ENCODE peak calls at places on chromosome 22, in nine cellular contexts. L is GM03348, T is amniotic stem cell, N is dermis microvascular lymphatic vessel endothelial cell, B is NCI-H748 treated with DMSO at 0.1 percent for 48 hours, I is DMS53, S is NAMALWA, F is progenitor cell of endocrine pancreas, G is spleen. C is an unnamed sample.
A peak's percentile ranks its signal among the peaks of the same experiment; 100 is the strongest.

GRCh38 chr22:46367707-46368191 is 32.2 kb downstream of the TRMU start:
- DNase-seq in L (peak; percentile 92), T (peak; percentile 5), N (peak; percentile 58), B (peak; percentile 24), I (peak; percentile 96), S (peak; percentile 72), F (peak; percentile 53), G (peak; percentile 92), C (peak; percentile 85)

GRCh38 chr22:26953380-26953807 is 296.0 kb downstream of the MIAT start:
- DNase-seq in L (no peak), T (no peak), N (no peak), B (no peak), I (no peak), S (no peak), F (no peak), G (no peak), C (no peak)

GRCh38 chr22:19121631-19122142 is 525 bp downstream of the DGCR2 start:
- DNase-seq in L (peak; percentile 57), T (no peak), N (peak; percentile 60), B (no peak), I (peak; percentile 59), S (peak; percentile 50), F (peak; percentile 47), G (peak; percentile 91), C (peak; percentile 54)

GRCh38 chr22:46613606-46613997 is 6.6 kb upstream of the GRAMD4 start:
- DNase-seq in L (no peak), T (no peak), N (peak; percentile 48), B (no peak), I (no peak), S (peak; percentile 49), F (no peak), G (peak; percentile 90), C (peak; percentile 70)

GRCh38 chr22:37953062-37953436 is 352 bp downstream of the C22orf23 start:
- DNase-seq in L (peak; percentile 65), T (no peak), N (no peak), B (no peak), I (peak; percentile 58), S (no peak), F (no peak), G (no peak), C (no peak)

GRCh38 chr22:35914665-35915476 is 113.8 kb downstream of the RBFOX2 start:
- DNase-seq in L (peak; percentile 87), T (peak; percentile 86), N (peak; percentile 83), B (peak; percentile 59), I (peak; percentile 76), S (peak; percentile 40), F (peak; percentile 50), G (no peak), C (no peak)

GRCh38 chr22:30250039-30250565 is 3.5 kb upstream of the LIF start:
- DNase-seq in L (no peak), T (no peak), N (no peak), B (no peak), I (no peak), S (no peak), F (no peak), G (no peak), C (no peak)

GRCh38 chr22:22244337-22245250 is at the start of gene VPREB1:
- DNase-seq in L (peak; percentile 0), T (no peak), N (no peak), B (no peak), I (no peak), S (peak; percentile 60), F (no peak), G (no peak), C (no peak)

GRCh38 chr22:43237280-43237679 is 50.3 kb upstream of the TTLL12 start:
- DNase-seq in L (no peak), T (no peak), N (no peak), B (no peak), I (no peak), S (no peak), F (no peak), G (no peak), C (no peak)

GRCh38 chr22:47020157-47020556 is 257.7 kb downstream of the TBC1D22A start:
- DNase-seq in L (no peak), T (no peak), N (no peak), B (no peak), I (no peak), S (no peak), F (no peak), G (no peak), C (no peak)

GRCh38 chr22:46010951-46011626 is 34.1 kb upstream of the WNT7B start:
- DNase-seq in L (no peak), T (no peak), N (no peak), B (no peak), I (no peak), S (no peak), F (no peak), G (peak; percentile 74), C (no peak)

GRCh38 chr22:42268852-42269406 is 1.5 kb downstream of the TCF20 start:
- DNase-seq in L (peak; percentile 36), T (no peak), N (no peak), B (no peak), I (no peak), S (no peak), F (no peak), G (no peak), C (no peak)

GRCh38 chr22:21917206-21917958 is 35.3 kb downstream of the PPM1F start:
- DNase-seq in L (no peak), T (no peak), N (no peak), B (no peak), I (no peak), S (no peak), F (no peak), G (no peak), C (no peak)

GRCh38 chr22:45889539-45890350 is 87.2 kb downstream of the WNT7B start:
- DNase-seq in L (no peak), T (no peak), N (peak; percentile 10), B (no peak), I (peak; percentile 56), S (no peak), F (no peak), G (peak; percentile 50), C (no peak)

GRCh38 chr22:38240734-38241252 is 32.0 kb downstream of the TMEM184B start:
- DNase-seq in L (peak; percentile 76), T (peak; percentile 87), N (peak; percentile 94), B (no peak), I (peak; percentile 79), S (no peak), F (no peak), G (no peak), C (no peak)

GRCh38 chr22:46280999-46281623 is 13.3 kb downstream of the TTC38 start:
- DNase-seq in L (no peak), T (no peak), N (no peak), B (no peak), I (no peak), S (no peak), F (no peak), G (peak; percentile 86), C (peak; percentile 39)

GRCh38 chr22:43996170-43996980 is 27.7 kb upstream of the PARVB start:
- DNase-seq in L (no peak), T (no peak), N (peak; percentile 50), B (no peak), I (no peak), S (no peak), F (no peak), G (peak; percentile 94), C (peak; percentile 87)

GRCh38 chr22:41485033-41485432 is 16.1 kb downstream of the ACO2 start:
- DNase-seq in L (no peak), T (no peak), N (no peak), B (no peak), I (no peak), S (no peak), F (no peak), G (no peak), C (no peak)

GRCh38 chr22:19758896-19759458 is 1.6 kb upstream of the TBX1 start:
- DNase-seq in L (no peak), T (no peak), N (no peak), B (no peak), I (no peak), S (no peak), F (no peak), G (no peak), C (no peak)

GRCh38 chr22:46914916-46915894 is 152.8 kb downstream of the TBC1D22A start:
- DNase-seq in L (no peak), T (no peak), N (no peak), B (no peak), I (peak; percentile 67), S (no peak), F (no peak), G (no peak), C (no peak)

GRCh38 chr22:33922268-33922667 is 2.0 kb upstream of the LARGE1 start:
- DNase-seq in L (peak; percentile 40), T (no peak), N (no peak), B (no peak), I (peak; percentile 17), S (peak; percentile 54), F (peak; percentile 57), G (peak; percentile 78), C (no peak)

GRCh38 chr22:19607198-19608113 is 83.2 kb upstream of the CLDN5 start:
- DNase-seq in L (no peak), T (no peak), N (peak; percentile 94), B (peak; percentile 42), I (peak; percentile 90), S (no peak), F (no peak), G (no peak), C (peak; percentile 47)

GRCh38 chr22:27986937-27987336 is 67.9 kb upstream of the PITPNB start:
- DNase-seq in L (no peak), T (no peak), N (no peak), B (no peak), I (no peak), S (no peak), F (no peak), G (no peak), C (no peak)

GRCh38 chr22:36838119-36839030 is 21.5 kb upstream of the PVALB start:
- DNase-seq in L (no peak), T (no peak), N (no peak), B (no peak), I (no peak), S (no peak), F (no peak), G (no peak), C (no peak)

GRCh38 chr22:49996532-49997220 is 15.9 kb downstream of the IL17REL start:
- DNase-seq in L (no peak), T (no peak), N (no peak), B (no peak), I (peak; percentile 44), S (no peak), F (no peak), G (no peak), C (no peak)

GRCh38 chr22:28299760-28300159 is 379.9 kb downstream of the TTC28 start:
- DNase-seq in L (no peak), T (no peak), N (no peak), B (no peak), I (no peak), S (peak; percentile 5), F (no peak), G (no peak), C (no peak)

GRCh38 chr22:24894220-24894975 is 52.1 kb downstream of the LHFPL7 start:
- DNase-seq in L (peak; percentile 54), T (peak; percentile 19), N (peak; percentile 99), B (peak; percentile 83), I (peak; percentile 95), S (no peak), F (peak; percentile 22), G (no peak), C (no peak)

GRCh38 chr22:28442264-28442950 is 237.2 kb downstream of the TTC28 start:
- DNase-seq in L (peak; percentile 92), T (no peak), N (peak; percentile 66), B (no peak), I (peak; percentile 79), S (peak; percentile 76), F (peak; percentile 75), G (peak; percentile 90), C (peak; percentile 87)

GRCh38 chr22:30212996-30213441 is 33.5 kb downstream of the LIF start:
- DNase-seq in L (peak; percentile 86), T (no peak), N (no peak), B (no peak), I (no peak), S (no peak), F (no peak), G (peak; percentile 74), C (no peak)